ENCODE peak calls at places on chromosomes 7 and 10, in six cellular contexts. S is T-helper 22 cell, M is fibroblast of the conjunctiva, C is lung, I is HTR-8/SVneo, D is C1 segment of cervical spinal cord. R is an unnamed sample.

GRCh38 chr10:33612116-33612515 is 277.6 kb upstream of the NRP1 start:
- DNase-seq in S (no peak), D (no peak), I (no peak), M (no peak), C (no peak), R (no peak)

GRCh38 chr7:114818501-114818900 is 103.4 kb upstream of the MDFIC start:
- DNase-seq in M (peak; percentile 32), S (no peak), I (no peak), C (no peak), D (no peak), R (peak; percentile 14)

GRCh38 chr7:103824251-103824650 is 165.2 kb downstream of the RELN start:
- DNase-seq in D (no peak), I (no peak), M (no peak), C (no peak), S (no peak), R (no peak)

GRCh38 chr7:68929712-68930395 is 668.4 kb upstream of the AUTS2 start:
- DNase-seq in D (no peak), S (no peak), M (peak; percentile 12), C (peak; percentile 29), I (peak; percentile 58), R (no peak)

GRCh38 chr10:21047511-21047910 is 150.4 kb upstream of the NEBL start:
- DNase-seq in C (no peak), M (no peak), S (no peak), D (no peak), I (no peak), R (no peak)

GRCh38 chr10:96306516-96306915 is 2.3 kb downstream of the DNTT start:
- DNase-seq in D (no peak), C (no peak), S (no peak), M (no peak), I (no peak), R (no peak)

GRCh38 chr10:71260622-71261325 is 48.4 kb downstream of the UNC5B start:
- DNase-seq in D (peak; percentile 26), S (no peak), I (peak; percentile 49), M (peak; percentile 80), C (no peak), R (no peak)

GRCh38 chr10:70331486-70332268 is 47.9 kb upstream of the NPFFR1 start:
- DNase-seq in D (no peak), S (no peak), M (peak; percentile 94), I (peak; percentile 87), C (peak; percentile 63), R (peak; percentile 85)

GRCh38 chr7:25752967-25753791 is 398.8 kb upstream of the NFE2L3 start:
- DNase-seq in D (no peak), S (no peak), C (no peak), I (no peak), M (no peak), R (no peak)

GRCh38 chr10:109892885-109893284 is 30.4 kb downstream of the XPNPEP1 start:
- DNase-seq in I (no peak), S (no peak), M (no peak), D (no peak), C (no peak), R (no peak)

GRCh38 chr7:4681218-4681851 is 760 bp upstream of the FOXK1 start:
- DNase-seq in D (no peak), S (peak; percentile 2), C (no peak), M (no peak), I (no peak), R (no peak)

GRCh38 chr10:104333037-104333727 is 5.1 kb downstream of the ITPRIP start:
- DNase-seq in D (no peak), S (peak; percentile 44), M (no peak), C (no peak), I (no peak), R (no peak)